ENCODE peak calls at places on chromosomes 5 and 9, in four cellular contexts. L is neuronal stem cell, T is mesenchymal stem cell, N is IMR-90. Y is an unnamed sample.
A peak's percentile ranks its signal among the peaks of the same experiment; 100 is the strongest.

GRCh38 chr9:135877776-135878527 is 29.4 kb downstream of the CAMSAP1 start:
- DNase-seq in T (no peak), N (no peak), L (no peak), Y (peak; percentile 80)

GRCh38 chr9:114250235-114250568 is 72.7 kb upstream of the ORM1 start:
- DNase-seq in N (peak; percentile 85), T (no peak), L (no peak), Y (no peak)

GRCh38 chr5:111367081-111367480 is 142.9 kb downstream of the CAMK4 start:
- DNase-seq in L (no peak), N (no peak), T (peak; percentile 20), Y (peak; percentile 84)

GRCh38 chr9:118395415-118395814 is 691.2 kb downstream of the TLR4 start:
- DNase-seq in T (no peak), N (no peak), L (no peak), Y (no peak)

GRCh38 chr9:74742792-74743389 is 144.8 kb downstream of the TRPM6 start:
- DNase-seq in L (peak; percentile 38), T (peak; percentile 30), N (peak; percentile 24), Y (peak; percentile 27)

GRCh38 chr5:166370928-166371690 is 1920.3 kb upstream of the WWC1 start:
- DNase-seq in N (no peak), L (no peak), T (peak; percentile 61), Y (peak; percentile 20)

GRCh38 chr5:16245956-16246355 is 66.4 kb upstream of the MARCHF11 start:
- DNase-seq in N (no peak), L (no peak), T (no peak), Y (no peak)

GRCh38 chr9:36074870-36075532 is 38.3 kb downstream of the RECK start:
- DNase-seq in L (no peak), N (peak; percentile 89), T (peak; percentile 87), Y (no peak)

GRCh38 chr9:21965401-21965951 is 28.7 kb downstream of the CDKN2A start:
- DNase-seq in N (peak; percentile 77), L (peak; percentile 61), T (peak; percentile 81), Y (peak; percentile 50)

DNA sequence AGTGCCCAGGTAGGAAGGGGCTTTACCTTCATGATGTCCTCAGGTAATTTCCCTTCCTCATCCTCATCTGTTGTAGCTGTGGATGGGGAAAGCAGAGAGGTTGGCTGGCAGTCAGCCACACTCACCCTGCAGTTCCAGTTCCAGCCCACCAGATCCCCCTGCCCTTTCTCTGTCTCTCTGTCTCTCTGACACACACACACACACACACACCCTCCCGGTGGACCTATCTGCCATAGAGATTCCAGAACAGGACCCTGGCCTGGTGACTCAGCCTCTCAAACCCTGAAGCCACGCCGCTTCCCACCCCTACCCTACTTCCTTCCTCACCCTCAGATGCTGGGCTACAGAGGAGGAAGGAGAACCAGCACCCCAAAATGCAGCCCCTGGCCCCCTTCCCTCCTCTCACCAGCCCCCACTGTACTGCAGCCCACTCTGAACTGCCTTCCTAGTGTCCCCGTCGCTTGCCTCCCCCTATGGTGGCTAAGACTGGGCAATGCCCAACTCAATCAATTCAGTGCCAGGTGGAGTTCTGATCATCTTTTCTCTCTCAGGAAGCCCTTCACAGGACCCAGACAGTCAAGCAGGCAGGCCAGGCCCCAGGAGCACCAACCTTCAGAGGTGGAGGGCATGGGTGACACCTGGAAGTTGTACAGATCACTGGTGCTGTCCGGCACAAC is 4.8 kb downstream of the IRF1 start:
- DNase-seq in L (no peak), T (no peak), N (no peak), Y (peak; percentile 9)
- H3K4me3 ChIP-seq in L (no peak overlapping the region), T (no peak overlapping the region), N (no peak overlapping the region), Y (no peak overlapping the region)

GRCh38 chr5:75053286-75054109 is 1.1 kb upstream of the GCNT4 start:
- DNase-seq in L (peak; percentile 61), T (peak; percentile 93), N (peak; percentile 73), Y (peak; percentile 71)
- H4K8ac ChIP-seq in L (no peak overlapping the region), T (peak overlapping the region; percentile 56), N (peak overlapping the region; percentile 6), Y (peak overlapping the region; percentile 55)

GRCh38 chr5:66100851-66101250 is 43.2 kb upstream of the SREK1 start:
- DNase-seq in T (no peak), N (no peak), L (no peak), Y (no peak)
- H2BK5ac ChIP-seq in T (no peak overlapping the region), N (no peak overlapping the region), L (no peak overlapping the region), Y (no peak overlapping the region)

GRCh38 chr5:141223112-141223783 is at the start of gene PCDHB14:
- DNase-seq in N (peak; percentile 20), T (peak; percentile 23), L (peak; percentile 43), Y (peak; percentile 3)
- H3K4me3 ChIP-seq in N (peak within 1 kb of the TSS; percentile 48), T (peak within 1 kb of the TSS; percentile 64), L (peak within 1 kb of the TSS; percentile 17), Y (no peak within 1 kb of the TSS)

GRCh38 chr9:134127616-134128015 is 8.3 kb upstream of the WDR5 start:
- DNase-seq in N (no peak), T (no peak), L (no peak), Y (no peak)

GRCh38 chr9:134126373-134126772 is 9.5 kb upstream of the WDR5 start:
- DNase-seq in N (no peak), L (no peak), T (no peak), Y (no peak)

GRCh38 chr9:134130503-134131375 is 5.1 kb upstream of the WDR5 start:
- DNase-seq in N (peak; percentile 11), T (no peak), L (peak; percentile 61), Y (peak; percentile 74)

GRCh38 chr9:134127065-134127580 is 8.8 kb upstream of the WDR5 start:
- DNase-seq in L (no peak), T (no peak), N (no peak), Y (no peak)

DNA sequence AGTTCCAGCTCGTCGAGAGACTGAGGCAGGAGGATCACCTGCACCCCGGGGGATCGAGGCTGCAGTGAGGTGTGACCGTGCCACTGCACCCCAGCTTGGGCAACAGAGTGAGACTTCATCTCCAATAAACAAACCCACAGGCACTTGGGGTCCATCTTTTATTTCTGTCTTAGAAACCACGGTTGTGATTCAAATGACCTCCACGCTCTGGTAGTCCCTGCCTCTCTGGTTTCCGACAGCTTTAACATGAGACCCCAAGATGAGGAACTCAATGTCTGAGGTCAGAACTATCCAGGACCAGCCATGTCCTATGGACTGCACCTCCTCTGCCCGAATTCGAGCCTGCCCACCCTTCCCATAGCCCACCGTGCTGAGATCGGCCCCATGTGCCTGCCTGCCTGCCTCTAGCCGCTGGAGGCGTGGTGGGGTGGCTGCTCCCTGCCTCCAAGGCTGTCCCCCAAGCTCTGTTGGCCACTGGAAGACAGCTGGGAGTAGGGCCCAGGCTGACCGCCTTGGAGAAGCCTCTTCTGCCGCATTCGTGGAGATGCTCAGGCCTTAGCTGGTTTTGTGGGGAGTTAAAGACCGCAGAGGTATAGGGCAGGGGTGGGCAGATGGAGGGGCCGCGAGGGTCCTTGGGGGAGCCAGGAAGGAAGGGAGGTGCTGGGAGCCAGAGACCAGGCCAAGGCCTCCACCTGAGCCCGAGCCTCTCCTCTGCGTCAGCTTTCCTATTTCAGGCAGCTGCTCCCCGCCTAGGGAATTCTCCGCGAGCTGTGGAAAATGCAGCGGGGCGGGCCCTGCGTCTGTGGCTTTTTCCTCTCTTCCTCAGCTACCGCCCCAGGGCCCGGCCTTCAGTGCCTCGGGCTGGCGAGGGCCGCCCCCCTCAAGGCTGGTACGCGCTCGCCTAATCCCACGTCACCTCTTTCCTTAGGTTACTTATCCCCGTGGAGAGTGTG is 6.9 kb upstream of the WDR5 start:
- DNase-seq in N (no peak), T (no peak), L (no peak), Y (peak; percentile 70)
- H4K8ac ChIP-seq in N (no peak overlapping the region), T (no peak overlapping the region), L (no peak overlapping the region), Y (no peak overlapping the region)

GRCh38 chr9:124776613-124776951 is 351 bp upstream of the OLFML2A start:
- DNase-seq in T (no peak), L (no peak), N (no peak), Y (no peak)
- H2BK5ac ChIP-seq in T (no peak overlapping the region), L (no peak overlapping the region), N (no peak overlapping the region), Y (no peak overlapping the region)

Y was measured in trophoblast cell.